ENCODE peak calls at places on chromosome 1, in eight cellular contexts. N, Z, X, O, C, E, D and J are unnamed samples.

GRCh38 chr1:221263831-221264767 is 384.9 kb downstream of the HLX start:
- DNase-seq in N (no peak), Z (peak), X (peak), O (peak), C (peak), E (peak), D (peak), J (peak)

GRCh38 chr1:37822942-37823865 is 15.2 kb upstream of the YRDC start:
- DNase-seq in N (no peak), Z (peak), X (no peak), O (no peak), C (no peak), E (no peak), D (no peak), J (no peak)

GRCh38 chr1:101769520-101769919 is 227.2 kb downstream of the OLFM3 start:
- DNase-seq in N (no peak), Z (peak), X (no peak), O (peak), C (no peak), E (no peak), D (no peak), J (no peak)

GRCh38 chr1:201876148-201876547 is 12.6 kb upstream of the SHISA4 start:
- DNase-seq in N (no peak), Z (peak), X (no peak), O (no peak), C (no peak), E (no peak), D (no peak), J (no peak)

GRCh38 chr1:97353094-97353493 is 567.7 kb downstream of the DPYD start:
- DNase-seq in N (no peak), Z (no peak), X (no peak), O (no peak), C (no peak), E (no peak), D (no peak), J (no peak)

GRCh38 chr1:941588-942383 is 17.3 kb downstream of the NOC2L start:
- DNase-seq in N (no peak), Z (peak), X (no peak), O (peak), C (no peak), E (no peak), D (no peak), J (peak)

GRCh38 chr1:112888630-112889029 is 67.4 kb downstream of the SLC16A1 start:
- DNase-seq in N (no peak), Z (no peak), X (no peak), O (no peak), C (no peak), E (no peak), D (no peak), J (no peak)

GRCh38 chr1:240212552-240212951 is 120.9 kb downstream of the FMN2 start:
- DNase-seq in N (no peak), Z (no peak), X (no peak), O (no peak), C (no peak), E (no peak), D (no peak), J (no peak)

GRCh38 chr1:202189919-202190715 is 3.5 kb upstream of the LGR6 start:
- DNase-seq in N (no peak), Z (peak), X (no peak), O (no peak), C (no peak), E (no peak), D (no peak), J (no peak)

GRCh38 chr1:173504268-173504667 is 27.1 kb downstream of the PRDX6 start:
- DNase-seq in N (no peak), Z (no peak), X (no peak), O (peak), C (no peak), E (no peak), D (no peak), J (no peak)

GRCh38 chr1:226875641-226876295 is 5.4 kb downstream of the PSEN2 start:
- DNase-seq in N (no peak), Z (no peak), X (no peak), O (no peak), C (no peak), E (no peak), D (no peak), J (peak)

GRCh38 chr1:93905734-93906133 is 3.5 kb downstream of the GCLM start:
- DNase-seq in N (no peak), Z (peak), X (no peak), O (no peak), C (no peak), E (no peak), D (no peak), J (no peak)

GRCh38 chr1:31227891-31228290 is 11.8 kb downstream of the NKAIN1 start:
- DNase-seq in N (no peak), Z (no peak), X (no peak), O (no peak), C (no peak), E (no peak), D (no peak), J (no peak)

GRCh38 chr1:213858581-213858980 is 129.2 kb upstream of the PROX1 start:
- DNase-seq in N (no peak), Z (no peak), X (no peak), O (no peak), C (no peak), E (no peak), D (no peak), J (no peak)

GRCh38 chr1:147496571-147496970 is 44.7 kb upstream of the BCL9 start:
- DNase-seq in N (no peak), Z (peak), X (no peak), O (peak), C (no peak), E (peak), D (no peak), J (no peak)